ENCODE peak calls at places on chromosomes 7 and 10, in four cellular contexts. E, W, A and D are unnamed samples.

GRCh38 chr7:88396295-88396947 is 89.7 kb upstream of the STEAP4 start:
- DNase-seq in E (no peak), W (no peak), A (peak), D (no peak)

GRCh38 chr10:5999440-6000165 is 22.3 kb upstream of the IL15RA start:
- DNase-seq in E (no peak), W (no peak), A (no peak), D (no peak)

GRCh38 chr10:82861889-82862288 is 986.9 kb downstream of the NRG3 start:
- DNase-seq in E (no peak), W (no peak), A (no peak), D (no peak)

GRCh38 chr10:6163364-6164270 is 39.1 kb upstream of the PFKFB3 start:
- DNase-seq in E (peak), W (peak), A (peak), D (peak)

GRCh38 chr7:140316165-140316661 is 82.1 kb downstream of the SLC37A3 start:
- DNase-seq in E (peak), W (peak), A (peak), D (peak)

GRCh38 chr10:132412316-132413192 is 15.6 kb downstream of the PWWP2B start:
- DNase-seq in E (no peak), W (no peak), A (no peak), D (no peak)

GRCh38 chr7:105487559-105488218 is 34.4 kb downstream of the PUS7 start:
- DNase-seq in E (peak), W (peak), A (peak), D (peak)

GRCh38 chr7:5270788-5271187 is 12.0 kb upstream of the SLC29A4 start:
- DNase-seq in E (no peak), W (no peak), A (no peak), D (no peak)

GRCh38 chr10:130022501-130023299 is 58.6 kb upstream of the EBF3 start:
- DNase-seq in E (no peak), W (no peak), A (peak), D (peak)

GRCh38 chr7:155288055-155288454 is 9.6 kb upstream of the INSIG1 start:
- DNase-seq in E (no peak), W (no peak), A (no peak), D (no peak)

GRCh38 chr10:27745719-27746363 is at the start of gene MKX:
- DNase-seq in E (no peak), W (no peak), A (peak), D (no peak)

GRCh38 chr10:15719062-15719898 is 442 bp downstream of the ITGA8 start:
- DNase-seq in E (no peak), W (no peak), A (peak), D (no peak)

GRCh38 chr10:122014652-122015248 is 25.8 kb downstream of the TACC2 start:
- DNase-seq in E (no peak), W (no peak), A (no peak), D (no peak)

GRCh38 chr7:36806897-36807296 is 82.6 kb upstream of the AOAH start:
- DNase-seq in E (no peak), W (no peak), A (no peak), D (no peak)

GRCh38 chr10:102729090-102730026 is 14.4 kb upstream of the WBP1L start:
- DNase-seq in E (peak), W (peak), A (peak), D (peak)

GRCh38 chr10:10911471-10911921 is 106.2 kb upstream of the CELF2 start:
- DNase-seq in E (no peak), W (peak), A (peak), D (peak)

GRCh38 chr7:67809586-67809985 is 813.0 kb downstream of the TYW1 start:
- DNase-seq in E (no peak), W (no peak), A (no peak), D (no peak)

GRCh38 chr7:11436317-11436716 is 395.7 kb downstream of the THSD7A start:
- DNase-seq in E (no peak), W (peak), A (peak), D (no peak)

GRCh38 chr10:49360271-49361177 is 35.4 kb downstream of the DRGX start:
- DNase-seq in E (no peak), W (no peak), A (no peak), D (no peak)

GRCh38 chr10:100614416-100614815 is 78.7 kb downstream of the HIF1AN start:
- DNase-seq in E (no peak), W (no peak), A (no peak), D (no peak)

GRCh38 chr10:53786236-53786635 is 1013.7 kb upstream of the MBL2 start:
- DNase-seq in E (no peak), W (no peak), A (no peak), D (no peak)

GRCh38 chr10:64546073-64546472 is 1024.9 kb downstream of the REEP3 start:
- DNase-seq in E (no peak), W (no peak), A (no peak), D (no peak)

GRCh38 chr7:27091125-27091524 is 4.7 kb downstream of the HOXA1 start:
- DNase-seq in E (no peak), W (no peak), A (no peak), D (no peak)

GRCh38 chr10:123788981-123789380 is 102.6 kb downstream of the CPXM2 start:
- DNase-seq in E (no peak), W (no peak), A (no peak), D (no peak)

GRCh38 chr10:102632394-102633062 is 11.8 kb upstream of the TRIM8 start:
- DNase-seq in E (no peak), W (no peak), A (no peak), D (no peak)

GRCh38 chr7:157397751-157398691 is 61.2 kb downstream of the DNAJB6 start:
- DNase-seq in E (peak), W (peak), A (peak), D (no peak)

GRCh38 chr7:113216038-113216437 is 97.7 kb upstream of the SMIM30 start:
- DNase-seq in E (no peak), W (no peak), A (no peak), D (no peak)

GRCh38 chr7:113217314-113217713 is 99.0 kb upstream of the SMIM30 start:
- DNase-seq in E (no peak), W (no peak), A (no peak), D (no peak)
- H3K4me3 ChIP-seq in E (no peak), W (no peak), A (no peak), D (no peak)

DNA sequence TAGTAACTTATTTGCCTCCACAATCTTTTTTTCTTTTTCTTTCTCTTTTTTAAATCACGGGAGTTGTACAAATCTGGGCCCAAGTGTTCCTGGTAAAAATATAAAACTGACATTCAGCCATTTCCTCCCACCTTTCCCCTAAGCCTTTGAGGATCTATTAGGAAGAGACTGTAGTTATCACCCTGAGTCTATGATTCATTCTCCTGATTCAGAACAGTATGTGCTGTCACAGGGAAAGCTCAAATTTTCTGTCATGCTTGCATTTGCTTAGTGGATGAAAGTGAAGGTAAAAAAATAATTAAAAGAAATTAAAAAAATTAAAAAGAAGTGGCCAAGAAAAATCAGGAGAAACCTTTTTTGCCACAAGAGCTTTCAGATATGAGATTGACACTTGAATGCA is 71.7 kb downstream of the KIF20B start:
- DNase-seq in E (no peak), W (peak), A (peak), D (no peak)
- TF ChIP-seq CTCF in E (no peak), W (no peak), A (no peak), D (no peak)

DNA sequence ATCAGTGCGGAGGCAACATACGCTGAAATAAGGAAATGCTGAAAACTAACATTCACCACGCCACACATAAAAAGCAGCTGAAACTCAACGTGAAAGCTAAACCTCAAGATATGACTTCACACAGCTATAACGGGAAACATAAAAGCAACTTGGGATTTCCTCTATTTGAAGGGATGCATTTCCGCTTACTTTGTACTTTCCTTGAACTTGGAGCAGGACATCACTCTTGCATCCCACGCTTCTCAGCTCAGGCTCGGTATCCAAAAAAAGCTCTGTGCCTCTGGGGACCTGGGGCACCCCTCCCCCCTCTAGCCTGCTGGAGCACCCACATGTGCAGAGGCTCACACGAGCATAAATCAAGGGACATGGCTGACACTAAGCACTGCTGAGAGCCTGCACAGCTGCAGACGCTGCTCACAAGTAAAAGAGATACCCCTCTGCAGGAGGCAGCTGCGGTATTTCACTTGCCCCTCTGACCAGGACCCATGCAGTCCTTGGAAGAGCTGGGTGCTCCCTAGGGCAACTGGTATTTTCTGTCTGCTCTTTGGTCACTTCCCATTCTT is 34.2 kb downstream of the PARD3 start:
- DNase-seq in E (no peak), W (no peak), A (peak), D (no peak)
- H3K4me3 ChIP-seq in E (no peak), W (no peak), A (peak), D (no peak)

DNA sequence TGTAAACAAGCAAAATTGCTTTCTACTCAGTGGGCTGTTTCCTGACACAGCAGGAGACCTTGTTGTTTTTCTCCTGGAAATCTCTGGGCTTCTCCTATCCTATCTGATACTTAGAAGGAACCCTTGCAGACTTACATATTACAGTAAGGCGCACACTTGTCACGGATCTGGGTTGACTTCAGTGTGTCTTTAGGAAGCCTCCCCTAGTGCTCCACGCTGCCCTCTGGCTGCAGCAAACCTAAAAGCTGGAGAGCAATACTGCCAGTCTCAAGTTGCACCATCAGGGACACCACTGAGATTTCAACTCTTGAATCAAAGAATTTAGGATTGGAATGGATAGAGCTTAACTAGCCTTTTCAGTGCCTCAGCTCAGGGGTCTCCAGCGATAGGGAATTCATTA is 495.3 kb downstream of the LRMDA start:
- DNase-seq in E (no peak), W (no peak), A (no peak), D (no peak)
- TF ChIP-seq CTCF in E (no peak), W (no peak), A (no peak), D (no peak)

GRCh38 chr10:47053399-47053798 is 142.2 kb downstream of the PTPN20 start:
- DNase-seq in E (no peak), W (no peak), A (no peak), D (no peak)

GRCh38 chr10:47050618-47051455 is 139.6 kb downstream of the PTPN20 start:
- DNase-seq in E (no peak), W (no peak), A (no peak), D (no peak)

GRCh38 chr10:47049056-47049851 is 138.0 kb downstream of the PTPN20 start:
- DNase-seq in E (no peak), W (no peak), A (no peak), D (no peak)

GRCh38 chr10:47049906-47050305 is 138.7 kb downstream of the PTPN20 start:
- DNase-seq in E (no peak), W (no peak), A (no peak), D (no peak)

GRCh38 chr10:47051741-47052238 is 140.6 kb downstream of the PTPN20 start:
- DNase-seq in E (no peak), W (no peak), A (no peak), D (no peak)
- H3K4me3 ChIP-seq in E (no peak), W (no peak), A (no peak), D (no peak)

GRCh38 chr7:115475774-115476407 is 554.0 kb downstream of the MDFIC start:
- DNase-seq in E (no peak), W (no peak), A (no peak), D (no peak)
- TF ChIP-seq CTCF in E (no peak), W (no peak), A (no peak), D (peak)

DNA sequence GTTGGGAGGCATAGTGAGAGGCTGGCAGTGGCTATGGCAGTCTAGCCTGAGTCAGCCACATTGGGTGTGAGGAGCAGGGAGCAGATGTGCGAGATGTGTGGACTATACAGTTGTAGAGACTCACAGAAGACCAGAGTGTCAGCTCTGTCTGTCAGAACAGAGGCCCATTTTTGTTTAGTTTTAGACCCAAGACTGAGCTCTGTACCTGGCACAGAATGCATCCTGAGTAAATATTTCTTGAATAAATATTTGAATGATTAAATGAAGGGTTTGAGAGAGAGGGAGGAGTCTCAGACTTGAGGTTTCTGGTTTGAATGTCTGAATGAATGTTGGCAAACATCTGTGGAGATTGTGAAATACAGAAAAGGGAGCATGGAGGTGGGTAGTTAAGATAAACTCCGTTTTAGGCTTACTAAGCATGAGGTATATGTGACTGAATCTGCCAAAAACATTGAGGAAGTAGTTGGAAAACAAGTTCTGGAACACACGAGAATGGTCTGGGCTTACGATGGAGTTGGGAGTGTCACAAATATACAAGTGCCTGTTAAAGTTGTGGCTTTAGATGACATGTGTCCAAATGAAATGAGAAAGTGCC is 3.6 kb downstream of the SEC23IP start:
- DNase-seq in E (no peak), W (peak), A (peak), D (peak)
- H3K4me3 ChIP-seq in E (no peak), W (no peak), A (no peak), D (no peak)

DNA sequence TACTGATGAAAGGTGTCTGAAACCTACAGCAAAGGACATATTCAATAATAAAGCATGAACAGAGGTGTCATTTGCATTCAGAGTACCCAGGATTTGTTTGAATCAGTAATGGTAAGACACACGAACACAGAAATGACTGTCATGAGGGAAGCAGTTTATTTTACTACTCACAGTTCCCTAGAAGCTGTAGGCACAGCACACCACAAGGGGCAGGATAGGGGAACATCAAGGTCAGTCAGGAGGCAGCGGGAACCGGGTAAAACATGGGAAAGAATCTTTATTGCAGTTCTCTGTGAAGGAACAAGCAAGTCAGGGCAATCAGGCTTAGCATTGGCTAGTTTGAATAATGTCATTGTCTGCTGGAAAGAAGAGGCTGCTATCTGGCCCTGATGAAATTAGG is 70.2 kb upstream of the PDSS1 start:
- DNase-seq in E (peak), W (no peak), A (no peak), D (no peak)
- TF ChIP-seq CTCF in E (no peak), W (peak), A (no peak), D (no peak)